ENCODE peak calls at places on chromosome 5, in nine cellular contexts. K, G, D, O, Y, S, B, J and V are unnamed samples.

GRCh38 chr5:62322484-62322883 is 16.5 kb downstream of the KIF2A start:
- DNase-seq in K (no peak), G (no peak), D (no peak), O (no peak), Y (no peak), S (no peak), B (no peak), J (no peak), V (no peak)

GRCh38 chr5:102903074-102903871 is 148.2 kb downstream of the PAM start:
- DNase-seq in K (no peak), G (no peak), D (no peak), O (no peak), Y (no peak), S (no peak), B (no peak), J (no peak), V (no peak)

GRCh38 chr5:114678778-114679177 is 316.9 kb downstream of the KCNN2 start:
- DNase-seq in K (no peak), G (no peak), D (no peak), O (no peak), Y (no peak), S (no peak), B (no peak), J (no peak), V (no peak)

GRCh38 chr5:151684690-151685361 is 1.9 kb downstream of the SPARC start:
- DNase-seq in K (no peak), G (peak), D (no peak), O (no peak), Y (peak), S (peak), B (peak), J (peak), V (peak)

GRCh38 chr5:19608434-19608833 is 379.6 kb downstream of the CDH18 start:
- DNase-seq in K (no peak), G (no peak), D (no peak), O (no peak), Y (no peak), S (peak), B (peak), J (peak), V (no peak)

GRCh38 chr5:13783731-13784130 is 160.8 kb downstream of the DNAH5 start:
- DNase-seq in K (no peak), G (no peak), D (no peak), O (no peak), Y (no peak), S (no peak), B (no peak), J (no peak), V (no peak)

GRCh38 chr5:133319905-133320520 is 268.2 kb downstream of the HSPA4 start:
- DNase-seq in K (no peak), G (no peak), D (no peak), O (no peak), Y (no peak), S (no peak), B (no peak), J (no peak), V (no peak)

GRCh38 chr5:159725475-159725874 is 190.8 kb upstream of the ADRA1B start:
- DNase-seq in K (no peak), G (no peak), D (no peak), O (no peak), Y (no peak), S (no peak), B (no peak), J (no peak), V (no peak)

GRCh38 chr5:120297621-120298020 is 166.5 kb upstream of the PRR16 start:
- DNase-seq in K (no peak), G (no peak), D (no peak), O (no peak), Y (no peak), S (no peak), B (no peak), J (peak), V (no peak)

GRCh38 chr5:135287551-135287950 is 111.5 kb downstream of the MACROH2A1 start:
- DNase-seq in K (no peak), G (no peak), D (no peak), O (no peak), Y (no peak), S (no peak), B (no peak), J (no peak), V (no peak)

GRCh38 chr5:54725391-54726280 is 208.1 kb downstream of the SNX18 start:
- DNase-seq in K (no peak), G (no peak), D (no peak), O (no peak), Y (no peak), S (no peak), B (no peak), J (no peak), V (no peak)

GRCh38 chr5:148791334-148791667 is 35.1 kb upstream of the ADRB2 start:
- DNase-seq in K (no peak), G (no peak), D (no peak), O (no peak), Y (no peak), S (no peak), B (no peak), J (no peak), V (no peak)

GRCh38 chr5:150607991-150608390 is 32.5 kb upstream of the SYNPO start:
- DNase-seq in K (no peak), G (no peak), D (no peak), O (no peak), Y (no peak), S (no peak), B (no peak), J (no peak), V (peak)

DNA sequence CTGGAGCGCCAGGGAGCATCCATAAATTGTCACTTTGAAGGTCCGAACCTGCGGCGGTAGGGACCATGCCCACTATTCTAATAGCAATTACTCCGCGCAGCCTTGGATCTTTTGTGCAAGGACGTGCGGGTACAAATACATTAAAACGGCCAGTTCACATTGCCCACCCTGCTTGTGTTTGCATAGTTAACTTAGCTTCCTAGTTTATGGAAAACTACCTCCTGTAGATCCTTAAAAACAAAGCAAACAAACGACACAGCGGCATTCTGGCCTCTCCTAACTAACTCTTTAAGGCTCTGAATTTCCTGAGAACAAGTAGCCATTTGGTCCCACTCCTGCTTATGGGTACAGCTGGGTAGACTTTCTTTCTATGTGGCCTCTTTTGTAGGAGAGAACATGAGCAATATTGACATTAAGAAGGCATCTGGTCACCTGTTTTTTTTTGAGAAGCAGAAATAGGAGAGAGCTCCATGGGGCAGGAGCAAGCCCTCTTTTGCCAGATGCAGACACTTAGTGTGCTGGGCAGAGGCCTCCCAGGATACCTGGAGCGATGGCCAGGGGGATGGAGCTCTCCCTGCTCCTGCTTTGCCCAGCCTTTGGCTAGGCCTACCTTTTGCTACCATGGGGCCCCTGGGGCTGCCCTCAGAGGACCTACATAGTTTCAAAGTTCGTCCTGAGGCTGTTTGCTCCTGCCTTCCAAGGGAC is 2.1 kb upstream of the STC2 start:
- DNase-seq in K (no peak), G (no peak), D (no peak), O (no peak), Y (no peak), S (no peak), B (no peak), J (no peak), V (no peak)
- H3K27ac ChIP-seq in K (peak), G (no peak), D (peak), O (no peak), Y (no peak), S (no peak), B (peak), J (no peak), V (no peak)

GRCh38 chr5:113163328-113163727 is 186.7 kb downstream of the DCP2 start:
- DNase-seq in K (no peak), G (no peak), D (no peak), O (no peak), Y (no peak), S (no peak), B (peak), J (no peak), V (no peak)

GRCh38 chr5:113164016-113164415 is 187.4 kb downstream of the DCP2 start:
- DNase-seq in K (no peak), G (no peak), D (no peak), O (no peak), Y (no peak), S (no peak), B (no peak), J (no peak), V (no peak)

GRCh38 chr5:113161806-113162205 is 185.2 kb downstream of the DCP2 start:
- DNase-seq in K (peak), G (no peak), D (peak), O (no peak), Y (peak), S (no peak), B (no peak), J (no peak), V (no peak)

GRCh38 chr5:113162770-113163169 is 186.2 kb downstream of the DCP2 start:
- DNase-seq in K (no peak), G (no peak), D (no peak), O (no peak), Y (peak), S (no peak), B (peak), J (peak), V (no peak)

DNA sequence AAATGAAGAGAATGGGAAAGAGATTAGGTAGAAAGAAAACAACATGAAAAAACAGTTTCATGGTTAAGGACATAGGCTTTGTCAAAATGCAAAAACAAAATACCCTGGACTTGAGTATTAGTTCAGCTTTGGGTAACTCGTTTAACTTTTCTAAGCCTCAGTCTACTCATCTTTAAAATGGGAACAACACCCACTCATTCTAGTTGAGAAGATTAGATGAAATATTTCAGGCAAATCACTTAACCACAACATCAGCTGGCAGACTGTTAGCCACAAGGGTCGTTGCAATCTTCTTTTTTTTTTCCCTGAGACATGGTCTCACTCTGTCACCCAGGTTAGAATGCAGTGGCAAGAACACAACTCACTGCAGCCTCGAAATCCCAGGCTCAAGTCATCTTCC is 185.6 kb downstream of the DCP2 start:
- DNase-seq in K (no peak), G (no peak), D (no peak), O (no peak), Y (no peak), S (no peak), B (no peak), J (no peak), V (no peak)
- H3K27ac ChIP-seq in K (peak), G (no peak), D (peak), O (peak), Y (no peak), S (no peak), B (peak), J (no peak), V (no peak)

DNA sequence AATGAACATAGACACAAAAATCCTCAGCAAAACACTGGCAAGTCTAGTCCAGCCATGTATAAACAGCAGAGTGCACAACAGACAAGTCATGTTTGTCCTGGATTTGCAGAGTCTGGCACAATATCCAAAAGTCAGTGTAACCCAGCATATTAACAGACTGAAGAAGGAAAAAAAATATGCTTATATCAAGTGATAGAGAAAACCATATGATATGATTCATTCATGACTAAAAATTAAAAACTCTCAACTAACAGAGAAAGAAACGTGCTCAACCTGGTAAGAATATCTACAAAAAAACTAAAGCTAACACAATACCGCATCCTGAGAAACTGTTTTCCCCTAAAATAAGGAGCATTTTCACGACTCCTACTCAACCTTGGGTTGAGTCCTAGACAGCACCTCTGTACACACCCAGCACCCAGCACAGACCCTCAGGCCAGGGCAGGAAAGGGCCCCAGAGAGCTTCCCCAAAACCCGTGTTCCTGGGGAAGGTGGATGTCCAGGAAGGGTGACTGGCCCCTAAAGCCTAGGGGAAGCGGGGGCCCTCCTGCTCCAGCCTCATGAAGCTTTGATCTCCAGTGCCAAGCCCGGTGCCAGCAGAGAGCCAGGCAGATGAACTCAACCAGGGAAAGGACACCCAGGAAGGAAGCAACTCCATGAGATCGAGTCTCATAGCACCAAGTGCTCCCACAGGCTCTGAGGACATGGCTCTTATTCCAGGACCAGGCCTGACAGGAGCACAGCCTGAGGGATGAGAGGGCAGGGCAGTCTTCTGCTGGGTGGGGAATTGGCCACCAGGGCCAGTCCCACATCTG is 38.9 kb downstream of the ADAMTS2 start:
- DNase-seq in K (no peak), G (peak), D (no peak), O (no peak), Y (peak), S (no peak), B (no peak), J (peak), V (no peak)
- H3K27ac ChIP-seq in K (no peak), G (no peak), D (no peak), O (no peak), Y (peak), S (no peak), B (no peak), J (peak), V (no peak)

GRCh38 chr5:104347119-104347708 is 784.6 kb upstream of the NUDT12 start:
- DNase-seq in K (no peak), G (no peak), D (no peak), O (no peak), Y (no peak), S (no peak), B (peak), J (peak), V (no peak)
- H3K27ac ChIP-seq in K (no peak), G (no peak), D (no peak), O (no peak), Y (no peak), S (no peak), B (no peak), J (no peak), V (no peak)

DNA sequence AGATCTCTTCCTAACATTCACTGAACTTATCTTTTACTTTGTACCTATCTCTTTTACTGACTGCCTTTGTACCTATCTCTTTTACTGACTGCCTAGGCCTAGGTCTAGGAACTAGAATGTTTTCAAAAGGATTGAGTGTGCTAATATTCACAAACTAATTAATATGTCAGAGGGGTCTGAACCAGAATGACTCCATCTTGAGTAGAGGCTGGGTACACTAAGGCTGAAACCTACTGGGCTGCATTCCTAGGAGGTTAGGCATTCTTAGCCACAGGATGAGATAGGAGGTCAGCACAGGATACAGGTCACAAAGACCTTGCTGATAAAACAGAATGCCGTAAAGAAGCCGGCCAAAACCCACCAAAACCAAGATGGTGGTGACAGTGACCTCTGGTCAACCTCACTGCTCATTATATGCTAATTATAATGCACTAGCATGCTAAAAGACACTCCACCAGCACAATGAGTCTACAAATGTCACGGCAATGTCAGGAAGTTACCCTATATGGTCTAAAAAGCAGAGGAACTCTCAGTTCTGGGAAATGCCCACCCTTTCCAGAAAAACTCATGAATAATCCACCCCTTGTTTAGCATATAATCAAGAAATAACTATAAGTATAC is 2.5 kb upstream of the RHOBTB3 start:
- DNase-seq in K (no peak), G (no peak), D (no peak), O (no peak), Y (no peak), S (no peak), B (peak), J (no peak), V (no peak)
- H3K27ac ChIP-seq in K (no peak), G (no peak), D (peak), O (peak), Y (no peak), S (no peak), B (peak), J (no peak), V (no peak)